ENCODE peak calls at places on chromosome 14, in five cellular contexts. B is caudate nucleus, H is NT2/D1, O is NCI-H460, I is HCEC 1CT. C is an unnamed sample.

GRCh38 chr14:39434401-39434800 is 2.2 kb upstream of the FBXO33 start:
- DNase-seq in B (no peak), H (no peak), O (no peak), I (no peak), C (peak)

GRCh38 chr14:103899316-103899715 is 28.9 kb upstream of the TDRD9 start:
- DNase-seq in B (no peak), H (no peak), O (no peak), I (no peak), C (no peak)

GRCh38 chr14:96391293-96392118 is 422 bp upstream of the AK7 start:
- DNase-seq in B (peak), H (peak), O (peak), I (peak), C (peak)

GRCh38 chr14:90460136-90460535 is 63.3 kb downstream of the CALM1 start:
- DNase-seq in B (no peak), H (no peak), O (no peak), I (no peak), C (no peak)

GRCh38 chr14:80536456-80536855 is 325.2 kb upstream of the DIO2 start:
- DNase-seq in B (no peak), H (no peak), O (no peak), I (no peak), C (no peak)

GRCh38 chr14:91405241-91405721 is 12.3 kb downstream of the CCDC88C start:
- DNase-seq in B (no peak), H (no peak), O (no peak), I (no peak), C (no peak)

GRCh38 chr14:62694075-62694474 is 351.2 kb downstream of the KCNH5 start:
- DNase-seq in B (no peak), H (no peak), O (no peak), I (peak), C (no peak)

GRCh38 chr14:95256011-95256775 is 63.5 kb downstream of the CLMN start:
- DNase-seq in B (no peak), H (no peak), O (no peak), I (no peak), C (no peak)

GRCh38 chr14:60294670-60295069 is 45.6 kb downstream of the PPM1A start:
- DNase-seq in B (no peak), H (no peak), O (no peak), I (peak), C (no peak)

GRCh38 chr14:25122188-25122587 is 72.2 kb upstream of the STXBP6 start:
- DNase-seq in B (no peak), H (no peak), O (no peak), I (peak), C (no peak)

GRCh38 chr14:35384386-35385041 is 20.0 kb downstream of the NFKBIA start:
- DNase-seq in B (no peak), H (no peak), O (no peak), I (peak), C (no peak)

GRCh38 chr14:54194501-54194900 is 202.3 kb upstream of the CDKN3 start:
- DNase-seq in B (no peak), H (no peak), O (no peak), I (no peak), C (no peak)